ENCODE peak calls at places on chromosome 4, in ten cellular contexts. One of them, this sample, is unnamed.

GRCh38 chr4:170672571-170672970 is 582.8 kb upstream of the AADAT start:
- DNase-seq in uterus: no peak
- DNase-seq in psoas muscle: no peak
- DNase-seq in Caco-2: no peak
- DNase-seq in suprapubic skin: no peak
- DNase-seq in adrenal gland: no peak
- DNase-seq in heart left ventricle: no peak
- DNase-seq in colonic mucosa: no peak
- DNase-seq in breast epithelium: no peak
- DNase-seq in heart right ventricle: no peak
- DNase-seq in this sample: no peak

GRCh38 chr4:94523033-94523590 is 71.4 kb downstream of the PDLIM5 start:
- DNase-seq in breast epithelium: no peak
- DNase-seq in Caco-2: no peak
- DNase-seq in adrenal gland: no peak
- DNase-seq in psoas muscle: no peak
- DNase-seq in colonic mucosa: no peak
- DNase-seq in heart left ventricle: no peak
- DNase-seq in uterus: no peak
- DNase-seq in heart right ventricle: no peak
- DNase-seq in suprapubic skin: no peak
- DNase-seq in this sample: no peak

GRCh38 chr4:21898101-21898500 is 50.5 kb downstream of the KCNIP4 start:
- DNase-seq in breast epithelium: no peak
- DNase-seq in adrenal gland: no peak
- DNase-seq in suprapubic skin: no peak
- DNase-seq in Caco-2: no peak
- DNase-seq in uterus: no peak
- DNase-seq in colonic mucosa: no peak
- DNase-seq in heart right ventricle: no peak
- DNase-seq in heart left ventricle: no peak
- DNase-seq in psoas muscle: no peak
- DNase-seq in this sample: no peak

GRCh38 chr4:3364634-3365314 is 72.0 kb downstream of the RGS12 start:
- DNase-seq in psoas muscle: no peak
- DNase-seq in uterus: no peak
- DNase-seq in Caco-2: no peak
- DNase-seq in adrenal gland: no peak
- DNase-seq in breast epithelium: no peak
- DNase-seq in colonic mucosa: no peak
- DNase-seq in suprapubic skin: no peak
- DNase-seq in heart left ventricle: no peak
- DNase-seq in heart right ventricle: no peak
- DNase-seq in this sample: no peak

GRCh38 chr4:168309781-168310180 is 8.8 kb downstream of the DDX60 start:
- DNase-seq in heart left ventricle: no peak
- DNase-seq in breast epithelium: no peak
- DNase-seq in uterus: no peak
- DNase-seq in psoas muscle: no peak
- DNase-seq in Caco-2: no peak
- DNase-seq in heart right ventricle: no peak
- DNase-seq in adrenal gland: no peak
- DNase-seq in suprapubic skin: no peak
- DNase-seq in colonic mucosa: no peak
- DNase-seq in this sample: no peak

GRCh38 chr4:111263836-111264235 is 641.0 kb upstream of the PITX2 start:
- DNase-seq in Caco-2: no peak
- DNase-seq in breast epithelium: no peak
- DNase-seq in uterus: no peak
- DNase-seq in suprapubic skin: no peak
- DNase-seq in psoas muscle: no peak
- DNase-seq in colonic mucosa: no peak
- DNase-seq in heart right ventricle: no peak
- DNase-seq in adrenal gland: no peak
- DNase-seq in heart left ventricle: no peak
- DNase-seq in this sample: no peak

GRCh38 chr4:109560687-109561452 is 824 bp downstream of the MCUB start:
- DNase-seq in adrenal gland: peak; percentile 31
- DNase-seq in uterus: peak; percentile 41
- DNase-seq in psoas muscle: peak; percentile 57
- DNase-seq in suprapubic skin: peak; percentile 74
- DNase-seq in heart right ventricle: peak; percentile 37
- DNase-seq in heart left ventricle: peak; percentile 31
- DNase-seq in colonic mucosa: peak; percentile 48
- DNase-seq in breast epithelium: peak; percentile 20
- DNase-seq in Caco-2: no peak
- DNase-seq in this sample: peak; percentile 80

GRCh38 chr4:41028392-41029076 is 185.8 kb downstream of the APBB2 start:
- DNase-seq in heart left ventricle: no peak
- DNase-seq in heart right ventricle: no peak
- DNase-seq in psoas muscle: no peak
- DNase-seq in Caco-2: no peak
- DNase-seq in suprapubic skin: no peak
- DNase-seq in colonic mucosa: no peak
- DNase-seq in uterus: no peak
- DNase-seq in breast epithelium: no peak
- DNase-seq in adrenal gland: no peak
- DNase-seq in this sample: no peak

GRCh38 chr4:40325406-40326019 is 9.6 kb upstream of the CHRNA9 start:
- DNase-seq in heart right ventricle: no peak
- DNase-seq in breast epithelium: peak; percentile 36
- DNase-seq in colonic mucosa: peak; percentile 50
- DNase-seq in adrenal gland: peak; percentile 66
- DNase-seq in heart left ventricle: no peak
- DNase-seq in suprapubic skin: no peak
- DNase-seq in psoas muscle: no peak
- DNase-seq in uterus: no peak
- DNase-seq in Caco-2: peak; percentile 55
- DNase-seq in this sample: no peak

GRCh38 chr4:71303850-71304249 is 35.0 kb upstream of the SLC4A4 start:
- DNase-seq in breast epithelium: no peak
- DNase-seq in heart right ventricle: no peak
- DNase-seq in suprapubic skin: no peak
- DNase-seq in Caco-2: no peak
- DNase-seq in uterus: no peak
- DNase-seq in psoas muscle: no peak
- DNase-seq in adrenal gland: no peak
- DNase-seq in heart left ventricle: no peak
- DNase-seq in colonic mucosa: no peak
- DNase-seq in this sample: no peak

GRCh38 chr4:78432896-78433295 is 118.7 kb upstream of the ANXA3 start:
- DNase-seq in Caco-2: no peak
- DNase-seq in uterus: no peak
- DNase-seq in heart right ventricle: no peak
- DNase-seq in heart left ventricle: no peak
- DNase-seq in adrenal gland: no peak
- DNase-seq in colonic mucosa: no peak
- DNase-seq in suprapubic skin: no peak
- DNase-seq in psoas muscle: no peak
- DNase-seq in breast epithelium: no peak
- DNase-seq in this sample: no peak

GRCh38 chr4:30600246-30600645 is 119.9 kb upstream of the PCDH7 start:
- DNase-seq in psoas muscle: no peak
- DNase-seq in heart right ventricle: no peak
- DNase-seq in adrenal gland: no peak
- DNase-seq in uterus: no peak
- DNase-seq in heart left ventricle: no peak
- DNase-seq in suprapubic skin: no peak
- DNase-seq in colonic mucosa: no peak
- DNase-seq in breast epithelium: no peak
- DNase-seq in Caco-2: no peak
- DNase-seq in this sample: no peak

GRCh38 chr4:105092356-105092755 is 54.3 kb upstream of the TET2 start:
- DNase-seq in heart left ventricle: no peak
- DNase-seq in Caco-2: no peak
- DNase-seq in suprapubic skin: no peak
- DNase-seq in psoas muscle: no peak
- DNase-seq in colonic mucosa: peak; percentile 34
- DNase-seq in uterus: peak; percentile 19
- DNase-seq in heart right ventricle: no peak
- DNase-seq in adrenal gland: no peak
- DNase-seq in breast epithelium: no peak
- DNase-seq in this sample: no peak

GRCh38 chr4:143286058-143286457 is 50.6 kb upstream of the GAB1 start:
- DNase-seq in heart left ventricle: no peak
- DNase-seq in colonic mucosa: no peak
- DNase-seq in suprapubic skin: no peak
- DNase-seq in heart right ventricle: no peak
- DNase-seq in breast epithelium: no peak
- DNase-seq in Caco-2: no peak
- DNase-seq in psoas muscle: no peak
- DNase-seq in uterus: no peak
- DNase-seq in adrenal gland: no peak
- DNase-seq in this sample: no peak

GRCh38 chr4:105426187-105426897 is 47.5 kb downstream of the PPA2 start:
- DNase-seq in breast epithelium: no peak
- DNase-seq in heart left ventricle: no peak
- DNase-seq in Caco-2: no peak
- DNase-seq in uterus: no peak
- DNase-seq in heart right ventricle: no peak
- DNase-seq in adrenal gland: no peak
- DNase-seq in colonic mucosa: no peak
- DNase-seq in psoas muscle: peak; percentile 21
- DNase-seq in suprapubic skin: no peak
- DNase-seq in this sample: no peak

DNA sequence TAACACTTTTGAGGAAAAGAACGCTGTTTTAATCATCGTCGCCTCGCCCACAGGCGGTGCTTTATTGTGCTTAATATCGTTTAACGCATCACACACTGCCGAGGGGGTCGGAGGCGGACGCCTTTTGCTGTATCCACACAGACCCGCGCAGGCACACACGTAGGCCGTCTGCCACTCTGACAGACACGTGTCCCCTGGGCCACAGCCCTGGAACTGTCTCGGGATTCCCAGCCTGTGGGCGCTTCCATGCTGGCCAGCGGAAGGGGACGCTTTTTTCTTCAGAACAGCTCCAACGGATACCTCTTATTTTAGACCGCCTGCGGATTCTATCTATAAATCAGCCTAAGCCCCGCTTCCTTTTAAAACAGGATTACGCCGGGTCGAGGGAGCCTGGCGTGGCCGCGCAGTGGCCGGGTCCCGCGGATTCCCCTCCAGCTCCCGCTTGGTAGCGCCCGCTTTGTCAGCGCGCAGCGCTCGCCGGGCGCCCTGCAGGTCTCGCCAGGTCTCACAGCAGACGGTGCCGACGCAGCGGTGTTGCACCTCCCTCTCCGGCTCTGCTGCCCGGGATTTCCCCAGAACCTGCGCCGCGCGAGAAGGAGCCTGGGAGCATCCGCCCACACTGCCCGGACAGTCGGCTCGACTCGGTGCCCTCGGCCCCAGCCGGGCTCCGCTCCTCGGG is at the start of gene NOCT:
- DNase-seq in heart left ventricle: peak; percentile 90
- DNase-seq in adrenal gland: peak; percentile 96
- DNase-seq in uterus: peak; percentile 85
- DNase-seq in psoas muscle: peak; percentile 95
- DNase-seq in colonic mucosa: peak; percentile 93
- DNase-seq in suprapubic skin: peak; percentile 93
- DNase-seq in breast epithelium: peak; percentile 83
- DNase-seq in Caco-2: peak; percentile 91
- DNase-seq in heart right ventricle: peak; percentile 88
- DNase-seq in this sample: peak; percentile 94
- TF ChIP-seq CTCF in heart left ventricle: peak; percentile 4
- TF ChIP-seq CTCF in adrenal gland: peak; percentile 22
- TF ChIP-seq CTCF in uterus: peak; percentile 18
- TF ChIP-seq CTCF in psoas muscle: peak; percentile 17
- TF ChIP-seq CTCF in colonic mucosa: peak; percentile 19
- TF ChIP-seq CTCF in suprapubic skin: no peak
- TF ChIP-seq CTCF in breast epithelium: peak; percentile 62
- TF ChIP-seq CTCF in Caco-2: no peak
- TF ChIP-seq CTCF in heart right ventricle: no peak
- TF ChIP-seq CTCF in this sample: no peak

GRCh38 chr4:86129546-86129945 is 230.3 kb downstream of the MAPK10 start:
- DNase-seq in adrenal gland: no peak
- DNase-seq in colonic mucosa: no peak
- DNase-seq in suprapubic skin: no peak
- DNase-seq in heart left ventricle: no peak
- DNase-seq in Caco-2: no peak
- DNase-seq in breast epithelium: no peak
- DNase-seq in uterus: no peak
- DNase-seq in psoas muscle: no peak
- DNase-seq in heart right ventricle: no peak
- DNase-seq in this sample: no peak
- H3K36me3 ChIP-seq in adrenal gland: no peaks in the 10 kb centered on the region
- H3K36me3 ChIP-seq in colonic mucosa: no peaks in the 10 kb centered on the region
- H3K36me3 ChIP-seq in suprapubic skin: no peaks in the 10 kb centered on the region
- H3K36me3 ChIP-seq in heart left ventricle: no peaks in the 10 kb centered on the region
- H3K36me3 ChIP-seq in Caco-2: no peaks in the 10 kb centered on the region
- H3K36me3 ChIP-seq in breast epithelium: no peaks in the 10 kb centered on the region
- H3K36me3 ChIP-seq in uterus: no peaks in the 10 kb centered on the region
- H3K36me3 ChIP-seq in psoas muscle: no peaks in the 10 kb centered on the region
- H3K36me3 ChIP-seq in heart right ventricle: no peaks in the 10 kb centered on the region
- H3K36me3 ChIP-seq in this sample: no peaks in the 10 kb centered on the region

GRCh38 chr4:75935628-75936027 is 5.2 kb downstream of the NAAA start:
- DNase-seq in Caco-2: no peak
- DNase-seq in breast epithelium: no peak
- DNase-seq in suprapubic skin: no peak
- DNase-seq in colonic mucosa: no peak
- DNase-seq in heart right ventricle: no peak
- DNase-seq in uterus: no peak
- DNase-seq in adrenal gland: no peak
- DNase-seq in heart left ventricle: no peak
- DNase-seq in psoas muscle: no peak
- DNase-seq in this sample: no peak

GRCh38 chr4:75939890-75940691 is 722 bp downstream of the NAAA start:
- DNase-seq in Caco-2: peak; percentile 65
- DNase-seq in heart left ventricle: peak; percentile 81
- DNase-seq in suprapubic skin: peak; percentile 85
- DNase-seq in psoas muscle: peak; percentile 88
- DNase-seq in colonic mucosa: peak; percentile 86
- DNase-seq in breast epithelium: peak; percentile 38
- DNase-seq in heart right ventricle: peak; percentile 78
- DNase-seq in uterus: peak; percentile 62
- DNase-seq in adrenal gland: peak; percentile 66
- DNase-seq in this sample: peak; percentile 83

GRCh38 chr4:75940692-75941253 is at the start of gene NAAA:
- DNase-seq in adrenal gland: peak; percentile 84
- DNase-seq in heart right ventricle: peak; percentile 86
- DNase-seq in Caco-2: peak; percentile 84
- DNase-seq in colonic mucosa: peak; percentile 88
- DNase-seq in breast epithelium: peak; percentile 55
- DNase-seq in heart left ventricle: peak; percentile 77
- DNase-seq in psoas muscle: peak; percentile 92
- DNase-seq in uterus: peak; percentile 38
- DNase-seq in suprapubic skin: peak; percentile 93
- DNase-seq in this sample: peak; percentile 92
- TF ChIP-seq CTCF in adrenal gland: no peak
- TF ChIP-seq CTCF in heart right ventricle: peak; percentile 13
- TF ChIP-seq CTCF in Caco-2: peak; percentile 6
- TF ChIP-seq CTCF in colonic mucosa: peak; percentile 58
- TF ChIP-seq CTCF in breast epithelium: no peak
- TF ChIP-seq CTCF in heart left ventricle: no peak
- TF ChIP-seq CTCF in psoas muscle: peak; percentile 55
- TF ChIP-seq CTCF in uterus: peak; percentile 19
- TF ChIP-seq CTCF in suprapubic skin: no peak
- TF ChIP-seq CTCF in this sample: peak; percentile 59

GRCh38 chr4:189740873-189741272 is 199.8 kb upstream of the FRG1 start:
- DNase-seq in heart left ventricle: no peak
- DNase-seq in adrenal gland: no peak
- DNase-seq in colonic mucosa: no peak
- DNase-seq in Caco-2: no peak
- DNase-seq in psoas muscle: no peak
- DNase-seq in uterus: no peak
- DNase-seq in suprapubic skin: no peak
- DNase-seq in breast epithelium: no peak
- DNase-seq in heart right ventricle: no peak
- DNase-seq in this sample: no peak
- H3K36me3 ChIP-seq in heart left ventricle: no peaks in the 10 kb centered on the region
- H3K36me3 ChIP-seq in adrenal gland: no peaks in the 10 kb centered on the region
- H3K36me3 ChIP-seq in colonic mucosa: no peaks in the 10 kb centered on the region
- H3K36me3 ChIP-seq in Caco-2: no peaks in the 10 kb centered on the region
- H3K36me3 ChIP-seq in psoas muscle: no peaks in the 10 kb centered on the region
- H3K36me3 ChIP-seq in uterus: no peaks in the 10 kb centered on the region
- H3K36me3 ChIP-seq in suprapubic skin: no peaks in the 10 kb centered on the region
- H3K36me3 ChIP-seq in breast epithelium: no peaks in the 10 kb centered on the region
- H3K36me3 ChIP-seq in heart right ventricle: no peaks in the 10 kb centered on the region
- H3K36me3 ChIP-seq in this sample: no peaks in the 10 kb centered on the region